ENCODE peak calls at places on chromosomes 3 and 15, in ten cellular contexts. J is hepatocyte, H is adipocyte, A is epithelial cell of proximal tubule, D is PC-9, P is fibroblast of lung, F is lower leg skin, U is foreskin fibroblast, E is breast epithelium, L is choroid plexus epithelial cell. Z is an unnamed sample.
A peak's percentile ranks its signal among the peaks of the same experiment; 100 is the strongest.

GRCh38 chr3:171982829-171983228 is 56.5 kb upstream of the FNDC3B start:
- DNase-seq in J (peak; percentile 31), H (peak; percentile 79), A (peak; percentile 27), D (peak; percentile 78), P (peak; percentile 47), F (no peak), U (peak; percentile 44), E (no peak), L (peak; percentile 86), Z (no peak)

GRCh38 chr15:92747047-92747446 is 91.5 kb upstream of the FAM174B start:
- DNase-seq in J (no peak), H (no peak), A (no peak), D (no peak), P (no peak), F (no peak), U (no peak), E (no peak), L (no peak), Z (no peak)

GRCh38 chr15:63277893-63278505 is 594 bp downstream of the APH1B start:
- DNase-seq in J (peak; percentile 49), H (peak; percentile 24), A (no peak), D (no peak), P (no peak), F (no peak), U (no peak), E (no peak), L (peak; percentile 35), Z (no peak)

GRCh38 chr3:188262913-188263683 is 109.1 kb downstream of the LPP start:
- DNase-seq in J (peak; percentile 26), H (peak; percentile 51), A (no peak), D (peak; percentile 71), P (peak; percentile 78), F (no peak), U (peak; percentile 92), E (no peak), L (peak; percentile 57), Z (no peak)

GRCh38 chr3:22319446-22319845 is 568.4 kb upstream of the ZNF385D start:
- DNase-seq in J (no peak), H (no peak), A (no peak), D (no peak), P (no peak), F (no peak), U (peak; percentile 3), E (no peak), L (peak; percentile 69), Z (no peak)

GRCh38 chr15:88529021-88529630 is 17.4 kb downstream of the DET1 start:
- DNase-seq in J (no peak), H (peak; percentile 35), A (no peak), D (no peak), P (peak; percentile 25), F (no peak), U (peak; percentile 66), E (no peak), L (peak; percentile 37), Z (peak; percentile 46)

GRCh38 chr3:102258666-102259227 is 176.1 kb upstream of the ZPLD1 start:
- DNase-seq in J (no peak), H (no peak), A (no peak), D (no peak), P (no peak), F (no peak), U (no peak), E (no peak), L (no peak), Z (no peak)

GRCh38 chr15:80618666-80619481 is 76.2 kb upstream of the ABHD17C start:
- DNase-seq in J (no peak), H (peak; percentile 32), A (no peak), D (no peak), P (no peak), F (no peak), U (no peak), E (no peak), L (no peak), Z (no peak)

GRCh38 chr15:52488830-52489229 is 39.9 kb downstream of the MYO5A start:
- DNase-seq in J (no peak), H (no peak), A (no peak), D (no peak), P (no peak), F (no peak), U (no peak), E (no peak), L (no peak), Z (no peak)

GRCh38 chr15:52481915-52482314 is 46.8 kb downstream of the MYO5A start:
- DNase-seq in J (no peak), H (peak; percentile 65), A (no peak), D (no peak), P (peak; percentile 63), F (no peak), U (peak; percentile 67), E (no peak), L (peak; percentile 92), Z (peak; percentile 50)

GRCh38 chr15:52483712-52484111 is 45.0 kb downstream of the MYO5A start:
- DNase-seq in J (no peak), H (peak; percentile 44), A (no peak), D (no peak), P (peak; percentile 44), F (peak; percentile 35), U (peak; percentile 76), E (no peak), L (peak; percentile 62), Z (no peak)

GRCh38 chr15:52485290-52485689 is 43.4 kb downstream of the MYO5A start:
- DNase-seq in J (no peak), H (no peak), A (no peak), D (no peak), P (no peak), F (no peak), U (no peak), E (no peak), L (no peak), Z (no peak)

DNA sequence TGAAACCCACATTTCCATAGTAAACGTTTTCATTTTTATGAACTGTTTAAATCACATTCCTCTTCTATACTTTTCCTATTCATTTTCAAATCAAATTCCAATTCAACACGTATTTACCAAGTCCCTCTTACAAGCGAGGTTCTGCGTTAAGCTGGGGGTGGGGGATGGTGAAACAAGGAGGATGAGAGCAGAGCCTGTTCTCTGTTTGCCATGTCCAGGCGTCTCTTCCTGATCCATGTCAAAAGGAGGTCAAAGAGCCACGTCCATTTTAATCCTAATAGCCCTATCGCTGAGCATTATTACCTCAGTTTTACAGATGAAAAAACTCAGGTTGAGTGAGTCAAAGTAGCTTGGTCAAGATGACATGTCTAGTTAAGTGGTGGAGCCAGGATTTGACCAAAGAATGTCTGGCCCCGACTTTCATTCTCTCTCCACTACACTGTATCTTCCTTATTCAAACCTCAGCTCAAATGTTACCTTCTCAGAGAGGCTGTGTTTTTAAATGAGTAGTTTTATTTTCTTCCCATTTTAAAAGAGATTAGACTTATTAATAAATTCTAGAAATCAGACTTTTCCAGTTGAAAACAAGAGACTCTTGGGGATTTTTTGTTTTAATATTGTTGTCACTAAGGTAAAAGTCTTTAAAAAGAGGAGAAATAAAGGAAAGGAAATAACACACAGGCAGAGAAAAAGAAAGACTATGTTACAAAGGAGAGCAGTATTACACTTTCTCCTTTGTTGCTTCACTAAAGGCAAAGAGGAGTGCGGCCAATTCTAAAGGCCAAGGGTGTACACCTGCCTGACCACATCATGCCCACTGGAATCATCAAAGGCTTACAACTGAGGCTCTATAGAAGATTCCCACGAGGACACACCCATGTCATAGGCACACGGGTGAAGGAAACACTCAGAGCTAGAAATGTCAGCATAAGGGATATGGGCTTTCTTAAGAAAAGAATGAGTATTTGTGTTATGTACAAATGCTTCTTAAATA is 42.4 kb downstream of the MYO5A start:
- DNase-seq in J (no peak), H (no peak), A (no peak), D (no peak), P (no peak), F (no peak), U (no peak), E (no peak), L (no peak), Z (no peak)
- H3K4me3 ChIP-seq in J (no peak overlapping the region), H (no peak overlapping the region), A (no peak overlapping the region), D (no peak overlapping the region), P (no peak overlapping the region), F (no peak overlapping the region), U (no peak overlapping the region), E (no peak overlapping the region), L (no peak overlapping the region), Z (no peak overlapping the region)

GRCh38 chr15:74432968-74433591 is 678 bp downstream of the SEMA7A start:
- DNase-seq in J (no peak), H (no peak), A (no peak), D (no peak), P (no peak), F (no peak), U (no peak), E (no peak), L (no peak), Z (no peak)

GRCh38 chr15:74430510-74430951 is 3.2 kb downstream of the SEMA7A start:
- DNase-seq in J (no peak), H (no peak), A (no peak), D (no peak), P (no peak), F (no peak), U (no peak), E (no peak), L (no peak), Z (no peak)

GRCh38 chr15:74432271-74432967 is 1.3 kb downstream of the SEMA7A start:
- DNase-seq in J (no peak), H (no peak), A (no peak), D (no peak), P (no peak), F (no peak), U (no peak), E (no peak), L (no peak), Z (no peak)

GRCh38 chr15:74431116-74431515 is 2.6 kb downstream of the SEMA7A start:
- DNase-seq in J (no peak), H (no peak), A (no peak), D (no peak), P (no peak), F (no peak), U (no peak), E (no peak), L (no peak), Z (no peak)

DNA sequence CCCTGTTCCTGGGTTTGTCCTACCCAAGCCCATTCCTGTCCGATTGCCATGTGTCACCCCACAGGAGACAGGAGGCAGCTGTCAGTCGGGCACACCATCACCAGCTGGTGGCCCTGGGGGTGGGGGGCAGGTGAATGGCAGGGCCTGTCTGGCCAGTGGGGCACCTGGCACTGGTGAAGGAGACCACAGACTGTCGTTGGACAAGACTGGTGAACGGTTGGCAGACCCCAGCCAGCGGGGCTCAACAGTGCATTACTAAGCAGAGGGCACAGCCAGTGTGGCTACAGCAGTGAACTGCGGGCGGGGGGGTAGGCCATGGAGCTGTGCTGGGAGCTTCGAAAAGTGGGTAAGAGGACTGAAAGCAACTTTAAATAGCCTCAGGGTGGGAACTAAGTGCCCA is 2.1 kb downstream of the SEMA7A start:
- DNase-seq in J (no peak), H (no peak), A (no peak), D (no peak), P (no peak), F (no peak), U (no peak), E (no peak), L (no peak), Z (no peak)
- H3K4me3 ChIP-seq in J (no peak overlapping the region), H (peak overlapping the region; percentile 87), A (no peak overlapping the region), D (no peak overlapping the region), P (no peak overlapping the region), F (no peak overlapping the region), U (peak overlapping the region; percentile 88), E (no peak overlapping the region), L (no peak overlapping the region), Z (peak overlapping the region; percentile 77)

GRCh38 chr15:89781891-89782618 is 5.9 kb downstream of the MESP2 start:
- DNase-seq in J (peak; percentile 64), H (peak; percentile 50), A (peak; percentile 22), D (peak; percentile 96), P (peak; percentile 43), F (no peak), U (peak; percentile 44), E (no peak), L (peak; percentile 78), Z (peak; percentile 52)

GRCh38 chr15:89781055-89781454 is 4.9 kb downstream of the MESP2 start:
- DNase-seq in J (no peak), H (no peak), A (no peak), D (peak; percentile 59), P (no peak), F (no peak), U (no peak), E (no peak), L (no peak), Z (no peak)

GRCh38 chr15:89778861-89779260 is 2.7 kb downstream of the MESP2 start:
- DNase-seq in J (no peak), H (no peak), A (no peak), D (no peak), P (no peak), F (no peak), U (no peak), E (no peak), L (no peak), Z (no peak)

GRCh38 chr15:89783111-89783860 is 7.2 kb downstream of the MESP2 start:
- DNase-seq in J (peak; percentile 66), H (no peak), A (no peak), D (peak; percentile 55), P (peak; percentile 61), F (no peak), U (peak; percentile 85), E (no peak), L (peak; percentile 41), Z (peak; percentile 64)

DNA sequence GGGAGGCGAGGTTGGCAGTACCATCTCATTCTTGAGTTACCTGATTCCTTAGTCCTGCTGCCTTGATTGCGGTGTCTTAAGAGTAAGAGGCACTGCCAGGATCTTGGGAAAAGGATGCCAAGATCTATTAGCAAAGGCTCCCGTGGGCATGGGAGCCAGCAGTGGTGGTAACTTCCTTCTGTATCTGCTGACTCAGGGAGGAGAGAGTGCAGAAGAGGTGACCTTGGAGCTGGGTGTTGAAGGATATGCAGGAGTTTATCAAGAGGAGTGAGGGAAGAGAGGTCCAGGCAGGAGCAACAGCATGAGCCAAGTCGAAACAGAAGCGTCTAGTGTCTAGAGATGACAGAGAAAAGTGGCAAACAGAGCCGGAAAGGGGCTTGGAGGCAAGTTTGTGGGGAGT is 4.5 kb downstream of the MESP2 start:
- DNase-seq in J (no peak), H (no peak), A (no peak), D (no peak), P (no peak), F (no peak), U (no peak), E (no peak), L (no peak), Z (no peak)
- H3K4me3 ChIP-seq in J (no peak overlapping the region), H (no peak overlapping the region), A (no peak overlapping the region), D (no peak overlapping the region), P (no peak overlapping the region), F (no peak overlapping the region), U (no peak overlapping the region), E (no peak overlapping the region), L (no peak overlapping the region), Z (no peak overlapping the region)

DNA sequence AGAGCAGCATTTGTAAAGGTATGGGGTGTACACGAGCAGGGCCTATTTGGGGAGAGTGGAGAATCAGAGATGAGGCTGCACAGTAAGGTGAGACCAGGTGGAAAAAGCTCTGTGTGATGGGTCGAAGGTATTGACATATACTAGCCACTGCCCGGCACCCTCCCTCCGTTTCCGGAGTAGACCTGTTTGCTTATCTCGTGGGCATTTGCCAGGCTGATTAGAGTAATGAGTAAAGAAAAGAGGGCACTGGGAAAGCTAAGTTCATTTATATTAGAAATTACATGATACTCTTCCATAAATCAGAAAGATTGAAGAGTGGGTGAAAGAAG is 46.2 kb upstream of the ATG7 start:
- DNase-seq in J (no peak), H (no peak), A (no peak), D (no peak), P (no peak), F (no peak), U (no peak), E (no peak), L (no peak), Z (no peak)
- H3K4me3 ChIP-seq in J (no peak overlapping the region), H (peak overlapping the region; percentile 69), A (peak overlapping the region; percentile 55), D (peak overlapping the region; percentile 77), P (no peak overlapping the region), F (peak overlapping the region; percentile 17), U (peak overlapping the region; percentile 22), E (no peak overlapping the region), L (peak overlapping the region; percentile 63), Z (peak overlapping the region; percentile 48)